ENCODE peak calls at places on chromosomes 13 and 19, in four cellular contexts. A is IMR-90, H is H9, W is mesenchymal stem cell. L is an unnamed sample. For H3K4me1, the result is how much of the 10 kb centered on the place peaks cover.

GRCh38 chr19:6313398-6313969 is 19.9 kb downstream of the ACER1 start:
- DNase-seq in W (no peak), A (no peak), H (no peak), L (no peak)

GRCh38 chr19:38692458-38693379 is 45.3 kb downstream of the ACTN4 start:
- DNase-seq in W (no peak), A (no peak), H (no peak), L (no peak)

GRCh38 chr19:55679343-55680257 is 4.6 kb downstream of the EPN1 start:
- DNase-seq in W (no peak), A (peak), H (no peak), L (no peak)

GRCh38 chr13:50122465-50122864 is 107.2 kb downstream of the KCNRG start:
- DNase-seq in W (no peak), A (no peak), H (no peak), L (no peak)

GRCh38 chr19:48461651-48461981 is 6.2 kb downstream of the KCNJ14 start:
- DNase-seq in A (no peak), H (no peak), W (no peak), L (no peak)

GRCh38 chr13:36848228-36848982 is 29.4 kb downstream of the RFXAP start:
- DNase-seq in H (no peak), A (peak), W (no peak), L (peak)

GRCh38 chr13:27446986-27447583 is 3.3 kb downstream of the MTIF3 start:
- DNase-seq in H (no peak), W (no peak), A (no peak), L (no peak)

GRCh38 chr13:20828540-20829364 is 55.0 kb upstream of the EEF1AKMT1 start:
- DNase-seq in H (no peak), W (peak), A (peak), L (no peak)

GRCh38 chr19:15926484-15926883 is 7.8 kb downstream of the CYP4F11 start:
- DNase-seq in A (no peak), H (no peak), W (no peak), L (no peak)

GRCh38 chr13:30165791-30166190 is 141.6 kb downstream of the KATNAL1 start:
- DNase-seq in W (no peak), H (no peak), A (no peak), L (no peak)

GRCh38 chr13:82438320-82438719 is 1444.0 kb downstream of the SLITRK1 start:
- DNase-seq in H (no peak), A (no peak), W (no peak), L (no peak)

GRCh38 chr19:52474351-52475127 is 21.2 kb downstream of the ZNF578 start:
- DNase-seq in A (no peak), H (no peak), W (no peak), L (no peak)

GRCh38 chr13:51731759-51732158 is 72.2 kb downstream of the DHRS12 start:
- DNase-seq in W (peak), A (peak), H (no peak), L (no peak)
- H3K4me1 ChIP-seq in W (under half), A (under half), H (under half), L (under half)

DNA sequence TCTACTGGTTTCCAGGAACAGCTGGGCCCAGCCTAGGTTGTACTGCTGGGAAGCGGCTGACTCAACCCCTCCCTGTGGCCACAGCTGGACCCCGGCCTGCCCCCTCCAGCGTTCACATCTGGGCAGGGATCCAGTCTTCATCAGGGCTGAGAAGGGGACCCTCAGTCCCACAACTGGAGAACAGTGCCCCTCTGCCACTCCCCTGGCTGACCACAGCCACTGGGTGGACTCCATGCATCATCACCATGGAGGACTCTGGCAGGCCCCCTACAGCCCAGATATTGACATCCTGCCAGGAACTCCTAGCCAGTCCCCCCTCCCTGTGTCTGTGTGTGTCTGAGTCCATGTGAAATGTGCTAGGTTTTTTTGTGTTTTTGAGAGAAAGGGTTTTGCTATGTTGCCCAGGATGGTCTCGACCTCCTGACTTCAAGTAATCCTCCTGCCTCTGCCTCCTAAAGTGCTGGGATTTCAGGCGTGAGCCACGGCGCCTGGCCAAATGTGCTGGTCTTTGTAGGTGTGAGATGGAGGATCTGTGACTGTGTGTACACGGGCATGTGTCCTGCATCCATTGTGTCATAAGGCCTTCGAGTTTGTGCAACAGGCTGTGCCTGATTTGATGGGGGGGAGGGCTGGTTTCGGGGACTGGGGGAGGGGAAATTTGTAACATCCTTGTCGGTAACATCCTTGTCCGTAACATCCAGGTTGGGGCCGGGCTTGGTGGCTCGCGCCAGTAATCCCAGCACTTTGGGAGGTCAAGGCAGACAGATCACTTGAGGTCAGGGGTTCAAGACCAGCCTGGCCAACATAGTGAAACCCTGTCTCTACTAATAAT is 4.0 kb upstream of the HOOK2 start:
- DNase-seq in A (peak), H (no peak), W (peak), L (no peak)
- H2BK120ac ChIP-seq in A (peak), H (no peak), W (peak), L (no peak)

GRCh38 chr13:99064624-99065249 is 86.9 kb upstream of the DOCK9 start:
- DNase-seq in A (no peak), W (no peak), H (no peak), L (no peak)

GRCh38 chr13:99065250-99066015 is 87.6 kb upstream of the DOCK9 start:
- DNase-seq in W (no peak), H (no peak), A (no peak), L (no peak)

GRCh38 chr13:99063178-99063577 is 85.3 kb upstream of the DOCK9 start:
- DNase-seq in A (no peak), W (no peak), H (no peak), L (no peak)

GRCh38 chr13:99062593-99062992 is 84.7 kb upstream of the DOCK9 start:
- DNase-seq in H (no peak), W (no peak), A (peak), L (no peak)

DNA sequence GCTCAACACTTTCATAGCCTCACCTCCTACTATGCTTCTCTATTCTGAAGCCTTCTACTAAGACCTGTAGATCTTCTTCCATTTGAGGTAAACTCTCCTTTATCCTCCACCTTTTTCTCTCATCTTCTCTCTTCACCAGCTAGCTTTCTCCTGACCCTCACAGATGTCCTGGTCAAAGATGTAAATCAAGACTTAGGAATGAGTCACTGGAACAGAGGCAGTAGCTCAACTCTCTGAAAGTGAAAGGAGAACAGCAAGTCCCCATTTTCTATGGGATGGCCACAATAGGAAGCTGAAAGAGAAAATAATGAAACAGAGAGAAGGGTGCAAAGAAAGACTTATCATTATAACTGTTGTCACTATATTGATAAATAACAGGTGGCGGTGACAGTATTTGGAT is 86.1 kb upstream of the DOCK9 start:
- DNase-seq in W (peak), A (peak), H (no peak), L (no peak)
- H3K4me1 ChIP-seq in W (under half), A (under half), H (under half), L (under half)

GRCh38 chr19:18330865-18331264 is 8.0 kb upstream of the LSM4 start:
- DNase-seq in A (no peak), W (no peak), H (no peak), L (no peak)
- H2BK120ac ChIP-seq in A (no peak), W (no peak), H (no peak), L (no peak)

GRCh38 chr13:69287050-69287698 is 820.5 kb upstream of the ATXN8OS start:
- DNase-seq in H (no peak), W (no peak), A (no peak), L (no peak)
- H3K4me1 ChIP-seq in H (under half), W (under half), A (under half), L (under half)

GRCh38 chr19:36837902-36838783 is at the start of gene ZNF790:
- DNase-seq in W (peak), H (peak), A (peak), L (no peak)
- H2BK120ac ChIP-seq in W (peak), H (no peak), A (peak), L (no peak)

DNA sequence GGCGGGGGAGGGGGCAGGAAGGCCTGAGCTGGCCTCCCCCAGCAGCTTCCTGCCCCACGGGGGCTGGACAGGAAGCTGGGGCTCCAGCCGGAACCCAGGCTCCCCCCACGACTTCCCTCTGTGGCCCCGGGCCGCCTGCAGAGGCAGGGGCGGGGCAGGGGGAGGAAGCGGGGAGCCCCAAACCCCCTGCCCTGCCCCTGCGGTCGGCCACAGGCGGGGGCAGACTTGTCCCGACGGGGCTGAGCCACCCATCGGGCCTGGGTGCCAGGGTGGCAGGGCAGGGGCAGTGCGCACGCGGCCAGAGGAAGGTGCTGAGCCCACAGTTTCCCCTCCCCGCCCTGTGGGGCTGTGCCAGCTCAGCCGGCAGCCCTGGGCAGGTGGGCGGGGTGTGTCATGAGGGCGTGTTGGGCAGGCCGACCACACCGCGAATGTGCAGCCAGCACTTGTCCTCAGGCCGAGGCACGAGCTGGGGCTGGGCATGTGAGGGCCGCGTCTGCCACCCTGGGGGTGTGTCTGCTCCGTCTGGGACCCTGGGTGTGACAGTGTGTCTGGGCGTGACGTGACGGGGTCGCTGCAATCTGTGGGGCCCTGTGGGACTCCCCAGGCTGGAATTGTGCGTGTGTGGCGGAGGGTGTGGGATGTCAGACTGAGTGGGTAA is 17.7 kb downstream of the CCDC97 start:
- DNase-seq in A (peak), H (peak), W (no peak), L (no peak)
- H3K4me1 ChIP-seq in A (half or more), H (under half), W (half or more), L (under half)

GRCh38 chr13:110197471-110197870 is 109.5 kb downstream of the COL4A1 start:
- DNase-seq in A (no peak), H (no peak), W (no peak), L (no peak)

GRCh38 chr13:110200276-110200675 is 106.7 kb downstream of the COL4A1 start:
- DNase-seq in H (no peak), A (no peak), W (no peak), L (no peak)

GRCh38 chr13:110197041-110197440 is 109.9 kb downstream of the COL4A1 start:
- DNase-seq in W (peak), A (peak), H (no peak), L (no peak)

GRCh38 chr13:110201114-110201513 is 105.8 kb downstream of the COL4A1 start:
- DNase-seq in A (no peak), H (no peak), W (no peak), L (no peak)

GRCh38 chr13:110199046-110199831 is 107.7 kb downstream of the COL4A1 start:
- DNase-seq in H (no peak), W (no peak), A (no peak), L (no peak)
- H2BK120ac ChIP-seq in H (no peak), W (no peak), A (no peak), L (no peak)

GRCh38 chr13:42276683-42277082 is 4.7 kb downstream of the AKAP11 start:
- DNase-seq in A (no peak), H (no peak), W (peak), L (no peak)

GRCh38 chr13:42275098-42275471 is 3.1 kb downstream of the AKAP11 start:
- DNase-seq in H (no peak), W (no peak), A (no peak), L (no peak)

GRCh38 chr13:42274386-42275097 is 2.6 kb downstream of the AKAP11 start:
- DNase-seq in A (no peak), W (no peak), H (no peak), L (no peak)

GRCh38 chr13:42277618-42278276 is 5.8 kb downstream of the AKAP11 start:
- DNase-seq in A (peak), H (no peak), W (peak), L (no peak)

DNA sequence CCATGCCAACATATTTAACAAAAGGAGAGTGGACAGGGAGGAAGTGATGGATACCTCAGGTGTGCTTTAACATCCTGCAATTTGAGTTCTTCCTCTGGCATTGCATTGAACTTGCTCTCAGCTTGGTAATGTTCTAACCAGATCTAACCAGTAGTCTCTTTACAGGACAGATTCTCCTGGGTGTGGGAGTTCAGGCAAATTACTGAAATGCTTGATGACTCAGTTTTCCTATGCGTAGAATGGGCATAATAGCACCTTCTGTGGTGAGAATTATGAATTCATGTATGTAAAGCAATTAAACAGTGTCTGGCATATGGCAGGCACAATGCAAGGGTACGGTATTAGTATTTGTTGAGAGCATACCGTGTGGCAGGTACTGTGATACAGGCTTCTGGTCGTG is 3.6 kb downstream of the AKAP11 start:
- DNase-seq in A (no peak), H (no peak), W (no peak), L (no peak)
- H3K4me1 ChIP-seq in A (under half), H (under half), W (under half), L (under half)

GRCh38 chr19:49929121-49929610 is at the start of the genes ATF5 and NUP62:
- DNase-seq in A (peak), H (peak), W (peak), L (peak)
- H2BK120ac ChIP-seq in A (peak), H (peak), W (peak), L (peak)

L was measured in H1.